ENCODE peak calls at places on chromosomes 6 and 20, in six cellular contexts. I is GM23248, X is mesenchymal stem cell, Z is heart left ventricle, U is upper lobe of right lung, B is cardiac muscle cell. P is an unnamed sample. For H3K4me1, the result is how much of the 10 kb centered on the place peaks cover.

GRCh38 chr6:47788498-47788884 is 6.7 kb downstream of the OPN5 start:
- DNase-seq in I (peak), X (no peak), Z (no peak), U (no peak), B (no peak), P (no peak)

GRCh38 chr6:158737710-158738615 is 81.2 kb downstream of the EZR start:
- DNase-seq in I (peak), X (no peak), Z (no peak), U (no peak), B (no peak), P (no peak)

GRCh38 chr20:44856442-44856841 is 29.1 kb upstream of the YWHAB start:
- DNase-seq in I (no peak), X (no peak), Z (no peak), U (no peak), B (no peak), P (no peak)

GRCh38 chr6:85675030-85675819 is 32.5 kb upstream of the SYNCRIP start:
- DNase-seq in I (peak), X (peak), Z (no peak), U (no peak), B (no peak), P (no peak)

GRCh38 chr6:9646346-9647042 is 768.4 kb downstream of the TFAP2A start:
- DNase-seq in I (peak), X (peak), Z (peak), U (no peak), B (peak), P (no peak)

GRCh38 chr20:59204201-59204894 is 40.7 kb downstream of the ZNF831 start:
- DNase-seq in I (no peak), X (no peak), Z (no peak), U (no peak), B (no peak), P (no peak)

GRCh38 chr20:62322428-62323073 is 19.8 kb downstream of the ADRM1 start:
- DNase-seq in I (no peak), X (no peak), Z (no peak), U (no peak), B (no peak), P (no peak)

GRCh38 chr6:46184114-46184513 is 13.3 kb upstream of the ENPP5 start:
- DNase-seq in I (peak), X (peak), Z (no peak), U (no peak), B (no peak), P (no peak)

GRCh38 chr20:25252686-25253421 is 5.0 kb downstream of the PYGB start:
- DNase-seq in I (no peak), X (no peak), Z (no peak), U (no peak), B (no peak), P (no peak)
- H3K4me1 ChIP-seq in I (under half), X (under half), Z (half or more), U (under half), B (half or more), P (half or more)

GRCh38 chr20:48928832-48929725 is 7.6 kb downstream of the ARFGEF2 start:
- DNase-seq in I (peak), X (peak), Z (no peak), U (no peak), B (no peak), P (no peak)
- H3K4me1 ChIP-seq in I (under half), X (under half), Z (half or more), U (under half), B (under half), P (half or more)

GRCh38 chr6:22035690-22036089 is 261.1 kb downstream of the PRL start:
- DNase-seq in I (no peak), X (no peak), Z (no peak), U (no peak), B (no peak), P (no peak)
- H3K4me1 ChIP-seq in I (under half), X (under half), Z (under half), U (under half), B (under half), P (under half)

GRCh38 chr6:32852844-32853540 is 512 bp downstream of the TAP1 start:
- DNase-seq in I (peak), X (peak), Z (peak), U (peak), B (peak), P (peak)

GRCh38 chr6:32853541-32854375 is at the start of the genes PSMB9 and TAP1:
- DNase-seq in I (peak), X (peak), Z (peak), U (peak), B (peak), P (peak)

GRCh38 chr6:32851025-32851424 is 2.5 kb downstream of the TAP1 start:
- DNase-seq in I (no peak), X (no peak), Z (no peak), U (no peak), B (no peak), P (no peak)

GRCh38 chr6:32854376-32855178 is 585 bp downstream of the PSMB9 start:
- DNase-seq in I (peak), X (peak), Z (peak), U (no peak), B (no peak), P (peak)

DNA sequence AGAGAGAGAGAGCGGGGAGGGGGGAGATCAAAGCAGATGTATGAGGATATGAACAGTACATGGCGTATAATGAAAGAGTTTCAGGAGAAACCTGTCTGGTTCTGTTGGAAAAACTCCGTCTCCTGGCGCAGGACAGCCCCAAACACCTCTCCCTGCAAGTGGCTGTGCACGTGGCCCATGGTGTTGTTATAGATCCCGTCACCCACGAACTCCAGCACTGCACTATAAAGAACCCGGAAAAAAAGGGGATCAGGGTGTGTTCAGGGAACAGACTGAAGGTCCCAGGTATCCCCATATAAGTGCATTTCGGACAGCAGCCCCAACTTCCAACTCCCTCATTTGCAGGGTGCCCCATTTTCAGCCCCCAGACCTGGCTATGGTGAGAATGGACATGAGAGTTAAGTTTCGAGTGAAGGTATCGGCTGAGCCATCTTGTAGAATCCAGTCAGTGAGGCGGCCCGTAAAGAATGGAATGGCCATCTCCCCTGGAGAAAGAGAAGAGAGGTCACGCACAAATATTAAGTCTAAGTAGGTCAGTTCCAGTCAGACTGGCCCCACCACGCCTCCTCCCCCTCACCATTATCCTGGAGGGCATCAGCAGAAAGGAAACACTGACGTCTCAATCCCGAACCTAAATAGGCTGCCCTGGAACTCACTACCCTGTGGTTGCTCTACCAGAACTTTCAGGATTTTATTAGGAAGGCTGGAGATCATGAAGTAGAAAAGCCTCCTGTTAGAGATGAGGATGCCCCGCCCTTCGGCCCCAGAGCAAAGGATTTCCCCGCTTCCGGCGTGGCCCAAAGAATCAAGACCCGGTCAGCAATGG is 1.3 kb downstream of the TAP1 start:
- DNase-seq in I (peak), X (no peak), Z (peak), U (no peak), B (no peak), P (no peak)
- H3K4me1 ChIP-seq in I (under half), X (under half), Z (under half), U (under half), B (under half), P (half or more)

GRCh38 chr20:32474967-32475819 is 109.9 kb downstream of the NOL4L start:
- DNase-seq in I (peak), X (peak), Z (peak), U (peak), B (peak), P (peak)
- H3K4me1 ChIP-seq in I (under half), X (half or more), Z (half or more), U (half or more), B (under half), P (half or more)

DNA sequence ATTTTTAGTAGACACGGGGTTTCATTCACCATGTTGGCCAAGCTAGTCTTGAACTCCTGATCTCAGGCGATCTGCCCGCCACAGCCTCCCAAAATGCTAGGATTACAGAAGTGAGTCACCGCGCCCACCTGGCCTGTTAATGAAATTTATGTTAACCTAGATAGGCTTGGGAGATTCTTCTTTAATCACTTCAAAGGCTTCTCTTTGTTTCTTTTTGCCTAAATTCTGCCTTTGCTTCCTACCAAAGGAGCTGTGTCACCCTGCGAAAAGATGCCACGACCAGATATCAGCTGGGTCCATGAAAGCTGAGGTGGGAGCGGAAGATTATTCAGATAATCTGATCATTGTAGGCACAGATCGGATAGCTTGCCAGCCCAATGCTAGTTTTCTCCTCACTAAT is 75.3 kb downstream of the GMPR start:
- DNase-seq in I (no peak), X (no peak), Z (no peak), U (no peak), B (no peak), P (no peak)
- H3K4me1 ChIP-seq in I (under half), X (under half), Z (under half), U (under half), B (under half), P (under half)

GRCh38 chr6:151391021-151391470 is 313 bp downstream of the ZBTB2 start:
- DNase-seq in I (peak), X (peak), Z (peak), U (peak), B (peak), P (peak)
- H3K4me1 ChIP-seq in I (under half), X (under half), Z (half or more), U (half or more), B (under half), P (half or more)

P was measured in lower lobe of right lung.